ENCODE peak calls at places on chromosomes 3 and 15, in six cellular contexts. Q, R, S, D, M and A are unnamed samples.

GRCh38 chr3:99645277-99646106 is 7.1 kb downstream of the COL8A1 start:
- DNase-seq in Q (no peak), R (peak), S (peak), D (no peak), M (no peak), A (peak)

GRCh38 chr3:121998030-121998580 is 23.9 kb downstream of the ILDR1 start:
- DNase-seq in Q (no peak), R (peak), S (no peak), D (no peak), M (no peak), A (no peak)

GRCh38 chr3:49906004-49906860 is 2.6 kb upstream of the MST1R start:
- DNase-seq in Q (peak), R (peak), S (peak), D (peak), M (no peak), A (peak)

GRCh38 chr3:134644731-134645514 is 5.9 kb downstream of the KY start:
- DNase-seq in Q (no peak), R (no peak), S (peak), D (no peak), M (no peak), A (no peak)

GRCh38 chr15:68789921-68790575 is 30.6 kb downstream of the ANP32A start:
- DNase-seq in Q (no peak), R (no peak), S (no peak), D (no peak), M (no peak), A (peak)

GRCh38 chr3:114456742-114457141 is 162.9 kb downstream of the TIGIT start:
- DNase-seq in Q (no peak), R (no peak), S (no peak), D (no peak), M (no peak), A (no peak)

GRCh38 chr3:31567036-31567435 is 34.3 kb downstream of the STT3B start:
- DNase-seq in Q (no peak), R (no peak), S (no peak), D (no peak), M (no peak), A (no peak)

GRCh38 chr3:33831053-33831452 is 32.6 kb downstream of the PDCD6IP start:
- DNase-seq in Q (no peak), R (no peak), S (no peak), D (no peak), M (no peak), A (no peak)

GRCh38 chr15:72141171-72142084 is 23.2 kb downstream of the SENP8 start:
- DNase-seq in Q (no peak), R (peak), S (no peak), D (no peak), M (no peak), A (no peak)

GRCh38 chr15:84611631-84612030 is 10.8 kb downstream of the ZSCAN2 start:
- DNase-seq in Q (no peak), R (no peak), S (no peak), D (no peak), M (no peak), A (no peak)

GRCh38 chr3:157111578-157111977 is 48.4 kb downstream of the CCNL1 start:
- DNase-seq in Q (no peak), R (no peak), S (no peak), D (no peak), M (no peak), A (no peak)

GRCh38 chr3:140216249-140216648 is 281.3 kb downstream of the CLSTN2 start:
- DNase-seq in Q (peak), R (peak), S (peak), D (no peak), M (no peak), A (peak)

GRCh38 chr3:52498134-52499054 is 3.3 kb downstream of the STAB1 start:
- DNase-seq in Q (no peak), R (peak), S (no peak), D (no peak), M (no peak), A (no peak)

GRCh38 chr3:167151671-167152070 is 228.4 kb downstream of the ZBBX start:
- DNase-seq in Q (no peak), R (no peak), S (peak), D (no peak), M (no peak), A (no peak)

GRCh38 chr15:101675015-101675414 is 22.8 kb upstream of the TM2D3 start:
- DNase-seq in Q (no peak), R (peak), S (no peak), D (no peak), M (peak), A (no peak)

GRCh38 chr3:191302451-191302850 is 26.7 kb upstream of the CCDC50 start:
- DNase-seq in Q (no peak), R (no peak), S (no peak), D (no peak), M (no peak), A (no peak)

GRCh38 chr3:9201895-9202294 is 47.6 kb downstream of the SRGAP3 start:
- DNase-seq in Q (no peak), R (no peak), S (peak), D (no peak), M (no peak), A (no peak)

GRCh38 chr3:10495003-10495402 is 10.4 kb downstream of the ATP2B2 start:
- DNase-seq in Q (peak), R (peak), S (no peak), D (no peak), M (no peak), A (no peak)

GRCh38 chr3:24709921-24710320 is 215.3 kb upstream of the THRB start:
- DNase-seq in Q (no peak), R (no peak), S (no peak), D (no peak), M (no peak), A (no peak)

GRCh38 chr3:69082805-69083204 is 1.9 kb upstream of the ARL6IP5 start:
- DNase-seq in Q (no peak), R (peak), S (peak), D (peak), M (peak), A (no peak)

GRCh38 chr3:35322070-35322469 is 317.3 kb upstream of the ARPP21 start:
- DNase-seq in Q (no peak), R (peak), S (no peak), D (no peak), M (no peak), A (no peak)

GRCh38 chr3:13141183-13141582 is 68.0 kb upstream of the IQSEC1 start:
- DNase-seq in Q (no peak), R (no peak), S (no peak), D (no peak), M (no peak), A (no peak)

GRCh38 chr3:30319713-30320112 is 286.7 kb upstream of the TGFBR2 start:
- DNase-seq in Q (peak), R (peak), S (peak), D (peak), M (no peak), A (peak)

GRCh38 chr3:38111696-38112377 is 25.1 kb downstream of the ACAA1 start:
- DNase-seq in Q (no peak), R (no peak), S (no peak), D (no peak), M (no peak), A (no peak)

GRCh38 chr3:9721015-9721697 is 10.4 kb upstream of the BRPF1 start:
- DNase-seq in Q (no peak), R (no peak), S (no peak), D (no peak), M (no peak), A (no peak)

GRCh38 chr3:18751514-18751913 is 326.4 kb upstream of the SATB1 start:
- DNase-seq in Q (no peak), R (no peak), S (peak), D (no peak), M (no peak), A (peak)

GRCh38 chr3:29708884-29709283 is 428.0 kb downstream of the RBMS3 start:
- DNase-seq in Q (no peak), R (no peak), S (no peak), D (no peak), M (no peak), A (no peak)

GRCh38 chr15:90178468-90179435 is 22.4 kb upstream of the SEMA4B start:
- DNase-seq in Q (no peak), R (no peak), S (no peak), D (no peak), M (no peak), A (no peak)